ENCODE peak calls at places on chromosomes 4 and X, in ten cellular contexts. L is fibroblast of pulmonary artery, X is GM20000, U is kidney, Q is ascending aorta, Z is lower lobe of right lung, D is fibroblast of lung, V is right lobe of liver, O is activated B cell treated with CpG ODN at 0.5 μM for 24 hours, T is PC-3. N is an unnamed sample.

GRCh38 chr4:30295652-30296051 is 424.5 kb upstream of the PCDH7 start:
- DNase-seq in L (no peak), T (no peak), U (no peak), V (no peak), X (no peak), Z (no peak), Q (no peak), O (no peak), D (no peak), N (no peak)

GRCh38 chr4:56618734-56619133 is 62.4 kb downstream of the HOPX start:
- DNase-seq in L (no peak), Q (no peak), O (no peak), X (no peak), T (no peak), Z (no peak), U (no peak), V (no peak), D (no peak), N (no peak)

GRCh38 chr4:1493540-1494287 is 87.5 kb upstream of the NKX1-1 start:
- DNase-seq in L (no peak), V (no peak), D (no peak), U (peak), T (no peak), X (no peak), Q (no peak), Z (peak), O (no peak), N (no peak)

GRCh38 chr4:96654045-96654444 is 814.2 kb downstream of the PDHA2 start:
- DNase-seq in Z (no peak), D (no peak), O (no peak), U (peak), L (no peak), V (no peak), Q (no peak), X (no peak), T (no peak), N (no peak)

GRCh38 chr4:7594013-7594412 is 159.3 kb upstream of the PSAPL1 start:
- DNase-seq in L (no peak), T (no peak), Z (no peak), U (no peak), Q (no peak), X (no peak), V (no peak), D (no peak), O (no peak), N (no peak)

GRCh38 chr4:83083925-83084475 is 30.5 kb downstream of the PLAC8 start:
- DNase-seq in O (peak), Z (peak), D (no peak), U (no peak), L (peak), V (no peak), X (no peak), T (no peak), Q (no peak), N (no peak)

GRCh38 chrX:130120321-130120731 is 10.0 kb upstream of the ELF4 start:
- DNase-seq in U (peak), V (no peak), L (no peak), Z (no peak), X (peak), T (no peak), Q (no peak), O (no peak), D (no peak), N (no peak)

GRCh38 chr4:37450911-37451310 is 206.4 kb downstream of the NWD2 start:
- DNase-seq in T (no peak), Z (no peak), U (no peak), X (no peak), L (no peak), Q (no peak), D (no peak), O (no peak), V (no peak), N (no peak)

GRCh38 chr4:107888237-107888636 is 43.1 kb upstream of the CYP2U1 start:
- DNase-seq in X (no peak), Q (no peak), U (no peak), O (no peak), T (no peak), V (no peak), D (no peak), Z (no peak), L (no peak), N (no peak)

GRCh38 chr4:16505726-16506125 is 279.5 kb upstream of the TAPT1 start:
- DNase-seq in L (peak), X (no peak), D (no peak), U (peak), T (peak), V (no peak), O (no peak), Z (no peak), Q (no peak), N (peak)

GRCh38 chrX:54452920-54453319 is 12.7 kb downstream of the TSR2 start:
- DNase-seq in V (no peak), D (peak), T (peak), U (no peak), Q (no peak), O (no peak), Z (no peak), X (no peak), L (peak), N (no peak)

GRCh38 chr4:141957416-141957815 is 321.0 kb downstream of the IL15 start:
- DNase-seq in V (no peak), U (no peak), X (no peak), L (no peak), T (no peak), D (peak), Q (no peak), O (no peak), Z (no peak), N (no peak)
- TF ChIP-seq CTCF in V (no peak), U (no peak), X (no peak), L (no peak), T (no peak), D (no peak), Q (no peak), O (no peak), Z (no peak), N (no peak)

DNA sequence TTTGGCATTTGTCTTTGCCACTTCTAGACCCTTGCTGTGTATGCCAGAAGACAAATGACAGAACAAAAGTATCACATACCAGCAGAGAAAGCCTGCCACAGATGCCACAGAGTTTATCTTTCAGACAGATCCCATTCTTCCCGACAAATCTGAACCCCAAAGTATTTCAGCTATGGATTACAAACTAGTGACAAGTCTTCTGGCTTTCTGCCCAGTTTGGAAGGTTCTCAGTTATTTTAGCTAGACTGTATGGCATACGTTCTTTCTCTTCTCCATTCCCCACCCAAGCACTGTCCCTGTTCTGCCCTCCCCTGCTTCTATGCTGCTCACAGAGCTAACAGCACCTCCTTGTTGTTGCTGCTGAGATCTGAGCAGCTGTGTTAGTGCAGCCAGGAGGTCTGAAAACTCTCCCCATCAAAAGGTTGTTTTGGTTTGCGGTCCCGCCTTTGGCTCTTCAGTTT is 236.7 kb downstream of the FRAS1 start:
- DNase-seq in U (no peak), X (no peak), O (no peak), Q (no peak), D (peak), Z (no peak), L (peak), V (no peak), T (peak), N (peak)
- TF ChIP-seq CTCF in U (no peak), X (no peak), O (no peak), Q (no peak), D (no peak), Z (no peak), L (peak), V (no peak), T (no peak), N (no peak)

GRCh38 chr4:183602444-183603102 is 56.4 kb downstream of the RWDD4 start:
- DNase-seq in X (no peak), Q (no peak), V (no peak), D (peak), L (peak), U (no peak), O (no peak), Z (no peak), T (no peak), N (peak)
- TF ChIP-seq CTCF in X (no peak), Q (no peak), V (peak), D (peak), L (peak), U (peak), O (no peak), Z (peak), T (peak), N (peak)

DNA sequence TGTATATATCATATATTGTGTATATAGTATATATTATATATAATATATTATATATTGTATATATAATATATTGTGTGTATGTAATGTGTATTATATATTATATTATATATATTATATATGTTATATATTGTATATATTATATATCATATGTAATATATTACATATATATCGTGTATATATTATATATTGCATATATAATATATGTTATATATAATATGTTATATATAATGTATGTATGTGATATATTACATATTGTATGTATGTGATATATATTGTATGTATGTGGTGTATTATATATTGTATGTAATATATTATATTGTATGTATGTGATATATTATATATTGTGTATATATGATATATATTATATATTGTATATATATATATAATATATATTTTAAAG is 30.5 kb downstream of the RAB40A start:
- DNase-seq in T (no peak), V (no peak), L (no peak), Z (no peak), U (no peak), Q (no peak), O (no peak), X (no peak), D (no peak), N (no peak)
- TF ChIP-seq CTCF in T (no peak), V (no peak), L (no peak), Z (no peak), U (no peak), Q (no peak), O (no peak), X (no peak), D (no peak), N (no peak)